ENCODE peak calls at places on chromosomes 13 and 19, in nine cellular contexts. U is CD8-positive, alpha-beta T cell; J is ovary; E is adrenal gland; I is suprapubic skin; T is Peyer's patch; W is body of pancreas; N is endothelial cell of umbilical vein; S is prostate gland. O is an unnamed sample.

GRCh38 chr19:17311455-17312248 is 2.3 kb downstream of the DDA1 start:
- DNase-seq in U (no peak), J (no peak), E (peak; percentile 78), I (no peak), T (no peak), W (no peak), N (no peak), S (no peak), O (peak; percentile 49)

GRCh38 chr13:27367570-27367969 is 56.8 kb upstream of the GTF3A start:
- DNase-seq in U (no peak), J (no peak), E (no peak), I (no peak), T (no peak), W (peak; percentile 77), N (no peak), S (no peak), O (no peak)

GRCh38 chr13:68107667-68108066 is 877.5 kb upstream of the PCDH9 start:
- DNase-seq in U (no peak), J (no peak), E (no peak), I (no peak), T (no peak), W (no peak), N (no peak), S (no peak), O (no peak)

GRCh38 chr13:106028916-106029315 is 506.5 kb downstream of the EFNB2 start:
- DNase-seq in U (no peak), J (no peak), E (no peak), I (no peak), T (no peak), W (no peak), N (no peak), S (no peak), O (no peak)

GRCh38 chr13:98099627-98100026 is 43.3 kb upstream of the FARP1 start:
- DNase-seq in U (no peak), J (no peak), E (no peak), I (no peak), T (no peak), W (no peak), N (no peak), S (no peak), O (no peak)

GRCh38 chr19:45960595-45961235 is 12.9 kb downstream of the NOVA2 start:
- DNase-seq in U (no peak), J (no peak), E (no peak), I (no peak), T (no peak), W (no peak), N (no peak), S (no peak), O (peak; percentile 24)

GRCh38 chr13:99191900-99192399 is 8.7 kb upstream of the UBAC2 start:
- DNase-seq in U (no peak), J (no peak), E (no peak), I (no peak), T (no peak), W (no peak), N (no peak), S (peak; percentile 36), O (no peak)

GRCh38 chr13:26992951-26993490 is 178.6 kb downstream of the USP12 start:
- DNase-seq in U (no peak), J (no peak), E (no peak), I (peak; percentile 43), T (no peak), W (no peak), N (no peak), S (no peak), O (peak; percentile 9)

GRCh38 chr13:97726664-97727235 is 226.7 kb upstream of the IPO5 start:
- DNase-seq in U (no peak), J (no peak), E (no peak), I (no peak), T (no peak), W (no peak), N (no peak), S (no peak), O (no peak)

GRCh38 chr13:111215081-111216047 is 100.3 kb downstream of the ARHGEF7 start:
- DNase-seq in U (no peak), J (no peak), E (no peak), I (no peak), T (no peak), W (no peak), N (no peak), S (no peak), O (no peak)

GRCh38 chr13:111216166-111216960 is 101.3 kb downstream of the ARHGEF7 start:
- DNase-seq in U (peak; percentile 18), J (peak; percentile 65), E (peak; percentile 69), I (no peak), T (peak; percentile 73), W (peak; percentile 47), N (no peak), S (no peak), O (peak; percentile 63)

GRCh38 chr13:111212517-111212873 is 97.4 kb downstream of the ARHGEF7 start:
- DNase-seq in U (no peak), J (no peak), E (no peak), I (no peak), T (no peak), W (no peak), N (no peak), S (no peak), O (no peak)

GRCh38 chr13:111211789-111212516 is 96.8 kb downstream of the ARHGEF7 start:
- DNase-seq in U (no peak), J (no peak), E (no peak), I (no peak), T (no peak), W (no peak), N (peak; percentile 55), S (no peak), O (no peak)

DNA sequence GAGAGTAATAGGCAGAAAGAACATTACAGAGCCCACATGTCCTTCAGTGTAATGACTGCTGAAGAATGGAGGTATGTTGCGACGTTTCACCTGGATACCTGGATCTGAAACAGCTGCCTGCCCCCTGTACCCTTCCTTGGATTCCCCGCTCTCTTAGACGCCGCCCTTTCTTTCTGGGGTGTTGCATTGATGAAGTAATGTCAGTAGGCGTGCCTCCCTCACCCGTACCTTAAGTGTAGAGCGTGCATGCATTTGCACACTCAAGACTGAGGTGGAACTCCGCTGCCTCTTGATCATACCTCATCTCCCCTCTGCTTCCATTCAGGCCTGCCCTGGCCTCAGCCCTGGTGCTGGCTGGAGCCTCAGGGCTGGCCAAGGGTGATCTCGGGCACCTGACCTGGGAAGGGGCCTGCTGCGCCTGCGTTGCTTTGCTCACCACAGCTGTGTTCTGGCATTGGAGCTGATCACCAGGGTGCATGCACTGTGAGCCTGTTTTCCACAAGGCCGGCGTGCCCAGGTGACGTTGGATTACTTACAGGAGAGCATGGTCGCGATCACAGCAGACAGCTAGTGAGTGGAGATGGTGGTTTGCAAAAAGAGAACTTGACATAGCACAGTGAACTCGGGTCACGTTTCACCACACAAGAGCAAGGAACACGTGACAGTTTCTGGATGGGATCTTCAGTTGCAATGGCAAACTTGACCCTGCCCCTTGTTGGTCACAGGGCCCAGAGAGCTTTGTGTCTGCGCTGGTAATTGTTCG is 99.0 kb downstream of the ARHGEF7 start:
- DNase-seq in U (no peak), J (no peak), E (no peak), I (no peak), T (no peak), W (no peak), N (no peak), S (no peak), O (no peak)
- H3K36me3 ChIP-seq in U (peaks cover 4% of the 10 kb centered on the region), J (no peaks in the 10 kb centered on the region), E (no peaks in the 10 kb centered on the region), I (no peaks in the 10 kb centered on the region), T (no peaks in the 10 kb centered on the region), W (no peaks in the 10 kb centered on the region), N (peaks cover 11% of the 10 kb centered on the region), S (no peaks in the 10 kb centered on the region), O (no peaks in the 10 kb centered on the region)

DNA sequence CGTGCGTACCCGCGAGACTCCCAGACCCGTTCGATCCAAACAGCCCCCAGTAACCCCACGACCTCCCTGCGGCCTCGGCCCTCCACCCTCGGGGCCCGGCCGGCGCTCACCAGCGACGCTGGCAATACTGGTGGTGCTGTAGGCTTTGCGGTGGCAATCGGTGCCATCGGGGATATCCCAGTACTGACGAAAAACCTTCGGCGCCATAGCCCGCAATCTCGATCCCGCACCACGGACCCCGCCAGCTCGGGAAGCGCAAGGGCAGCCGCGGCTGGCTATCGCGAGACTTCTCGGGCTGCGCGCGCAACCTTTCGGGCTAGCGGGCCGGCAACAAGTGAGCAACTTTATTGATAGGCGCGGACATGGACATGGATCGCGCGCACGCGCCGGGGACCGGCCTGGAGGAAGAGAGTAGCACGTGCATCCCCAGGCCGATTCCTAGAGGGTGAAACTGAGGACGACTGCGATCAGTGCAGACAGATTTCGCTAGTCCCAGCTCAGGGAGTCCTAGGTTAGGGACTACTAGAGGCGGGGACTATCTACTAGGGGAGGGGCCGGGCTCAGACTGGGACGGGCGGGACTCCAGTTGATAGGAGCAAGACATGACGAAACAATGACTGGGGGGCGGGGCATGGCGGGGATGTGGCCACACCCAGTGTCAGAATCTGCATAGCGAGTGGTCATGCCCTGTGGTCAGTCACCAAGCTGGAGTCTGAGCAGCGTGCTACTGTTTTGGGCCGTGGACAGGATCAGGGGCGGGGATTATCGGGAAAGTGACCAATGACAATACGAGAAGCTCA is at the start of gene NDUFA11:
- DNase-seq in U (peak; percentile 94), J (peak; percentile 97), E (peak; percentile 100), I (peak; percentile 100), T (peak; percentile 99), W (peak; percentile 99), N (peak; percentile 99), S (peak; percentile 98), O (peak; percentile 98)
- TF ChIP-seq CTCF in U (no peak), J (no peak), E (no peak), I (no peak), T (peak; percentile 20), W (no peak), N (no peak), S (peak; percentile 16), O (no peak)

DNA sequence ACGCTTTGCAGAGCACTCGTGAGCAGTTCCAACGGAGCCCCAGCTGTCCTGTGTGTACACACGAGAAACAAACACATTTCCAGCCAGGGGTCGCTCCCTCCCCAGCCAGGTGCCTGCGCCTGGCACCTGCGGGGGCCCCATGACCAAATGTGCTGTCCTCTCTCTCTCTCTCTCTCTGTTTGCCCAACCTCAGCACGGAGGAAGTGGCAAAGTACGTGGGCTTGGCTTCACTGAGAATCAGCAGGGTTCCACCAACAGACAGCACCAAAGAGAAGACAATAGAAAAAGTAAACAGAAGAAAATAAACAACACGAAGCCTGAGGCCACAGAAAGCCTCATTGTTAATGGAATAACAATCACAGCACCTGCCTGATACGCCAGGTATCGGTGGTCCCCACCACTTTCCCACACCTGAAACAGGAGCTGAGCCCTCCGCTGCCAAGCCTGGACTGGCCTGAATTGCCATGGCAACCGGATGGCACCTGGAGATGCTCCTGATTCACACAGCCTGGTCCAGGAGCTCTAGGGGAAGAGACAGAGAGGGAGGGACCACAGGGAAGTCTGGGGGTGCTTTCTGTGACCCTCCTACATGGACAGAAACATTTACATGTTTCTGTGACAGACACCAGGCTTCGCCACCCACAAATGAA is 103.9 kb upstream of the CACNA1A start:
- DNase-seq in U (no peak), J (no peak), E (no peak), I (no peak), T (no peak), W (no peak), N (no peak), S (no peak), O (no peak)
- H3K27me3 ChIP-seq in U (no peaks in the 10 kb centered on the region), J (no peaks in the 10 kb centered on the region), E (no peaks in the 10 kb centered on the region), I (peaks cover 7% of the 10 kb centered on the region), T (no peaks in the 10 kb centered on the region), W (no peaks in the 10 kb centered on the region), N (no peaks in the 10 kb centered on the region), S (no peaks in the 10 kb centered on the region), O (no peaks in the 10 kb centered on the region)

DNA sequence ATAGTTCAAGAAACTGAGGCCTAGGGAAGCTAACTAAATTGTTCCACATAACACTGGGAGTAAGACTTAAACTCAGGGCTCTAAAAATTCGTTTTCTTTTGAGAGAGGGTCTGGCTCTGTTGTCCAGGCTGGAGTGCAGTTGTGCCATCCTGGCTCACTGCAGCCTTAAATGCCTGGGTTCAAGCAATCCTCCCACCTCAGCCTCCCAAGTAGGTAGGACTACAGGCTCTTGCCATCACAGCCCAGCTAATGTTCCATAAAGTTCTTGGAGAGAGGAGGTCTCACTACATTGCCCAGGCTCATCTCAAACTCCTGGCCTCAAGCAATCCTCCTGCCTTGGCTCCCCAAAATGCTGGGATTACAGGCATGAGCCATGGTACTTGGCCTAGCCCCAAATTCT is 10.7 kb downstream of the ZMYM5 start:
- DNase-seq in U (no peak), J (no peak), E (no peak), I (no peak), T (no peak), W (no peak), N (no peak), S (no peak), O (no peak)
- H3K36me3 ChIP-seq in U (peaks cover 5% of the 10 kb centered on the region), J (no peaks in the 10 kb centered on the region), E (peaks cover 44% of the 10 kb centered on the region), I (peaks cover 34% of the 10 kb centered on the region), T (no peaks in the 10 kb centered on the region), W (no peaks in the 10 kb centered on the region), N (peaks cover 7% of the 10 kb centered on the region), S (no peaks in the 10 kb centered on the region), O (no peaks in the 10 kb centered on the region)

O was measured in Caco-2.